ENCODE peak calls at places on chromosomes 4 and X, in nine cellular contexts. N, P, C, H, B, D, K, Y and F are unnamed samples.

GRCh38 chrX:97639526-97639925 is 755.8 kb downstream of the RPA4 start:
- DNase-seq in N (no peak), P (no peak), C (no peak), H (no peak), B (no peak), D (no peak), K (no peak), Y (no peak), F (no peak)

GRCh38 chr4:110020139-110020538 is 107.5 kb downstream of the EGF start:
- DNase-seq in N (no peak), P (no peak), C (no peak), H (no peak), B (no peak), D (no peak), K (no peak), Y (no peak), F (no peak)

GRCh38 chr4:81353861-81354260 is 117.8 kb downstream of the RASGEF1B start:
- DNase-seq in N (no peak), P (no peak), C (no peak), H (no peak), B (no peak), D (no peak), K (no peak), Y (no peak), F (no peak)

GRCh38 chr4:124684301-124684700 is 28.2 kb downstream of the ANKRD50 start:
- DNase-seq in N (no peak), P (no peak), C (no peak), H (no peak), B (no peak), D (no peak), K (no peak), Y (no peak), F (no peak)

GRCh38 chrX:20437678-20438077 is 171.0 kb upstream of the RPS6KA3 start:
- DNase-seq in N (no peak), P (no peak), C (no peak), H (no peak), B (no peak), D (no peak), K (peak), Y (no peak), F (no peak)

GRCh38 chr4:98653890-98654867 is 4.2 kb downstream of the TSPAN5 start:
- DNase-seq in N (no peak), P (no peak), C (no peak), H (no peak), B (no peak), D (no peak), K (no peak), Y (no peak), F (no peak)

GRCh38 chr4:129641179-129641578 is 545.2 kb downstream of the C4orf33 start:
- DNase-seq in N (no peak), P (peak), C (peak), H (peak), B (no peak), D (no peak), K (no peak), Y (peak), F (peak)

GRCh38 chrX:11504234-11504633 is 161.5 kb downstream of the ARHGAP6 start:
- DNase-seq in N (no peak), P (peak), C (no peak), H (no peak), B (no peak), D (no peak), K (no peak), Y (no peak), F (no peak)